ENCODE peak calls at places on chromosomes 4 and X, in five cellular contexts. D is astrocyte of the cerebellum, F is esophagus squamous epithelium, Z is A549, R is IMR-90. J is an unnamed sample.
A peak's percentile ranks its signal among the peaks of the same experiment; 100 is the strongest.

GRCh38 chr4:128525939-128526630 is 238.5 kb upstream of the PGRMC2 start:
- DNase-seq in D (no peak), F (no peak), Z (no peak), R (peak; percentile 78), J (no peak)

GRCh38 chrX:31209005-31209612 is 137.3 kb upstream of the FTHL17 start:
- DNase-seq in D (no peak), F (no peak), Z (no peak), R (peak; percentile 38), J (peak; percentile 55)

GRCh38 chrX:111123125-111123524 is 27.1 kb downstream of the PAK3 start:
- DNase-seq in D (no peak), F (no peak), Z (no peak), R (no peak), J (no peak)

GRCh38 chr4:102627831-102628523 is 126.8 kb downstream of the NFKB1 start:
- DNase-seq in D (peak; percentile 27), F (no peak), Z (peak; percentile 62), R (peak; percentile 79), J (no peak)

GRCh38 chr4:77821775-77822174 is 2.6 kb upstream of the CNOT6L start:
- DNase-seq in D (no peak), F (no peak), Z (no peak), R (no peak), J (no peak)

GRCh38 chrX:43961699-43962098 is 11.5 kb downstream of the NDP start:
- DNase-seq in D (no peak), F (no peak), Z (peak; percentile 18), R (no peak), J (no peak)

GRCh38 chrX:40105791-40106676 is 8.3 kb upstream of the BCOR start:
- DNase-seq in D (no peak), F (no peak), Z (peak; percentile 74), R (no peak), J (no peak)

GRCh38 chr4:48295116-48295515 is 25.5 kb upstream of the TEC start:
- DNase-seq in D (peak; percentile 47), F (no peak), Z (no peak), R (no peak), J (no peak)

GRCh38 chr4:168634276-168634802 is 137.5 kb downstream of the PALLD start:
- DNase-seq in D (peak; percentile 99), F (no peak), Z (no peak), R (peak; percentile 92), J (peak; percentile 98)

GRCh38 chr4:105113800-105114199 is 32.9 kb upstream of the TET2 start:
- DNase-seq in D (no peak), F (no peak), Z (no peak), R (no peak), J (no peak)

DNA sequence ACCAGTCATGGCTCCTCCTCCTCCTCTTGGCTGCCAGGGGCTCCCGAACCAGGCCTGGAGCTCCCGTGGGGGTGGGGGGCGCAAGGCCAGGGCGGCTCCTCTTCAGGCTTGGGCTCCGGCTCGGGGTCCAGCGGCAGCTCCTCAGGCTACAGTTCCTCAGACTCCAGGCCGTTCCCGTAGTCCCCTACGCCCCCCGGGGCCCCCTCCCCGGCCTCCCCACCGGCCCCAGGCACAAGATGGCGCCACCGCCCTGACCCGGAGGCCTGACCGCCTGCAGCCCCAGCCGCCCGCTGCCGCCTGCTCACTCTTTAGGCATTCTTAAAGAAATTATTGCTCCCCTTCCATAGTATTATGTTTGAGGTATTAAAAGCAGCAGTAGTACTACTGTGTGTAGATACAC is 54.5 kb downstream of the TAF1 start:
- DNase-seq in D (no peak), F (no peak), Z (no peak), R (no peak), J (no peak)
- TF ChIP-seq CTCF in D (no peak), F (no peak), Z (no peak), R (no peak), J (no peak)

GRCh38 chrX:88135735-88136134 is 611.3 kb upstream of the CPXCR1 start:
- DNase-seq in D (no peak), F (no peak), Z (no peak), R (no peak), J (no peak)
- TF ChIP-seq CTCF in D (no peak), F (no peak), Z (peak; percentile 38), R (peak; percentile 17), J (no peak)

DNA sequence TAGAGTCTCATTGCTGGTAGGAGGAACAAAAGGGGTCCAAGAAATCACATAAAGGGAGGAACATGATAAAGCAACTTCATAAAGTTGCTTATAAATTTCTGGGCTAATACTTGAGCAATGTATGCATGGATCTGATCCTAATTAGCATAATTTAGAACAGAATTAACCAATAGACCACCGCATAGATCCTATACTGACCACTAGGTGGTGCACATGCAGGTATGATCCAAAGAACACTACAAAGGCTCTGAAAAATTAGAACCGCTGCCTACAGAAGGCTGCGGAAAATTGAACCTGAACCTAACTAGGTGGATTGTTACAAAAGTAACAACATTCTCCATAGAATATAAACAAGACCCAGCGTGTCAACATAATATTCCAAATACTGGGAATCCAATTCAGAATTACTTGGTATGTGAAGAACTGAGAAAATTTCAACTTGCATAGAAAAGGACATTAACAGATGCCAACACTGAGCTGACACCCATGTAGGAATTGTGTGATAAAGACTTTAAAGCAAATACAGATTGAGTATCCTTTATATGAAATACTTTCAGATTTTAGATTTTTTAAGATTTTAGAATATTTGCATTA is 23.3 kb downstream of the BRCC3 start:
- DNase-seq in D (peak; percentile 2), F (no peak), Z (peak; percentile 20), R (peak; percentile 21), J (no peak)
- TF ChIP-seq CTCF in D (peak; percentile 60), F (peak; percentile 47), Z (peak; percentile 61), R (peak; percentile 54), J (peak; percentile 32)

GRCh38 chr4:8586671-8587468 is 5.7 kb upstream of the CPZ start:
- DNase-seq in D (no peak), F (no peak), Z (no peak), R (no peak), J (no peak)
- TF ChIP-seq CTCF in D (no peak), F (no peak), Z (peak; percentile 27), R (no peak), J (no peak)

GRCh38 chr4:16195209-16195608 is 31.1 kb downstream of the TAPT1 start:
- DNase-seq in D (no peak), F (no peak), Z (no peak), R (no peak), J (no peak)

GRCh38 chr4:16198271-16198670 is 28.0 kb downstream of the TAPT1 start:
- DNase-seq in D (no peak), F (no peak), Z (no peak), R (no peak), J (no peak)

GRCh38 chr4:16197842-16198241 is 28.4 kb downstream of the TAPT1 start:
- DNase-seq in D (no peak), F (no peak), Z (no peak), R (no peak), J (no peak)

GRCh38 chr4:16199132-16199531 is 27.1 kb downstream of the TAPT1 start:
- DNase-seq in D (peak; percentile 23), F (no peak), Z (peak; percentile 12), R (peak; percentile 37), J (no peak)

GRCh38 chr4:16196482-16197393 is 29.5 kb downstream of the TAPT1 start:
- DNase-seq in D (peak; percentile 70), F (no peak), Z (peak; percentile 54), R (peak; percentile 65), J (no peak)
- TF ChIP-seq CTCF in D (peak; percentile 57), F (peak; percentile 42), Z (peak; percentile 46), R (peak; percentile 48), J (peak; percentile 29)

DNA sequence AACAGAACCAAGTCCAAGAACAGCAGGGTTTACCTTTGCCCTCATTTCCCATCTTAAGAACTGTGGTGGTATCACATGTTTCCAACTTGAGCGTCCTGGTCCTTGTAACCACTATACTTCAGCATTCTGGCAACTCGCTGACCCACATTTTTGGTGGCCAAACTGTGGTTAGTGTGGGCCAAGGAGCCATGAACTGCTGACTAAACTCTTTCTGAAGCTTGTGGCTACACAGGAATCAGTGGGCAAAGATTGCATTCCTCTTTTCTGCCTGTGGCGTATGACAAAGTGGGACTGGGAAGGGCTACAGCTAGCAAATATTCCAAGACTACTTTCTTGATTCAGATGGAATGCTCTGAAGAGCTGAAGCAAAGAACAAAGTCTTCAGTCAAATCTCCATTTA is 106.3 kb upstream of the MID1 start:
- DNase-seq in D (peak; percentile 89), F (no peak), Z (no peak), R (peak; percentile 68), J (peak; percentile 28)
- TF ChIP-seq CTCF in D (no peak), F (no peak), Z (no peak), R (no peak), J (no peak)

DNA sequence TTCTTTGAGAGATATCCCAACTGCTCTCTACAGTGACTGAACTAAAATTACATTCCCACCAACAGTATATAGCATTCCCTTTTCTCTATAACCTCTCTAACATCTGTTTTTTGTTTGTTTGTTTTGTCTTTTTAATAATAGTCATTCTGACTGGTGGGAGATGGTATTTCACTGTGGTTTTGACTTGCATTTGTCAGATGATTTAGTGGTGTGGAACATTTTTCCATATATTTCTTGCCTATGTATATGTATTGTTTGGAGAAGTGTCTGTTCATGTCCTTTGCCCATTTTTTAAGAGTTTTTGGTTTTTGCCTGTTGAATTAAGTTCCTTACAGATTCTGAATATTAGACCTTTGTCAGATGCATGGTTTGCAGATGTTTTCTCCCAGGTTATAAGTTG is 9.0 kb downstream of the USO1 start:
- DNase-seq in D (no peak), F (no peak), Z (no peak), R (peak; percentile 64), J (no peak)
- TF ChIP-seq CTCF in D (no peak), F (no peak), Z (no peak), R (no peak), J (no peak)

DNA sequence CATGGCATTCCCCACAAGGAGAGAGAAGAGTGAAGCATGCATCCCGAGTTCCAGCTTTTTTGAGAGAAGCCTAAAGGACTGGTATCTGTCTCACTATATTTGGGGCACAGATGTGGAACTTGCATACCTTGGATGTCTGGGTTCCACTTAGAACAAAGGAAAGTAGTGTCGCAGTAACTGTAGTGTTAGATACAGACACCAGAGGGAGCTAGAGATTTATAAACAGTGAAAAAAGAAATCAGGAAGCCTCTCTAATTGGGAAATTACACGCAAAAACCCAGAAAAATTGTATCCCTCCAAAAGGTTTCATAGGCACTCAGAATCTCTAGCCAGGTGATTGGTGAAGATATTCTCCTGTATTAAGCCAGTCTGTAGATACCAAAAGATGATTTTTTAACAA is 34.4 kb downstream of the AGTR2 start:
- DNase-seq in D (no peak), F (no peak), Z (peak; percentile 11), R (no peak), J (no peak)
- TF ChIP-seq CTCF in D (peak; percentile 45), F (peak; percentile 63), Z (peak; percentile 45), R (peak; percentile 49), J (no peak)

GRCh38 chrX:144592036-144592435 is 655.3 kb upstream of the SPANXN1 start:
- DNase-seq in D (no peak), F (no peak), Z (no peak), R (no peak), J (no peak)

GRCh38 chrX:144586756-144587155 is 660.5 kb upstream of the SPANXN1 start:
- DNase-seq in D (no peak), F (no peak), Z (no peak), R (no peak), J (no peak)
- TF ChIP-seq CTCF in D (no peak), F (no peak), Z (no peak), R (no peak), J (no peak)

J was measured in AG04449.